ENCODE peak calls at places on chromosomes 13 and 19, in seven cellular contexts. One of them, this sample, is unnamed.

GRCh38 chr19:6204212-6204611 is 68.7 kb downstream of the ACSBG2 start:
- DNase-seq in adrenal gland: no peak
- DNase-seq in IMR-90: no peak
- DNase-seq in vagina: no peak
- DNase-seq in prostate gland: no peak
- DNase-seq in aorta: no peak
- DNase-seq in heart left ventricle: no peak
- DNase-seq in this sample: no peak

GRCh38 chr13:89969996-89970709 is 1377.3 kb upstream of the MIR17HG start:
- DNase-seq in adrenal gland: no peak
- DNase-seq in IMR-90: no peak
- DNase-seq in vagina: no peak
- DNase-seq in prostate gland: no peak
- DNase-seq in aorta: no peak
- DNase-seq in heart left ventricle: no peak
- DNase-seq in this sample: no peak

GRCh38 chr13:56457535-56458200 is 683.0 kb upstream of the PRR20A start:
- DNase-seq in adrenal gland: no peak
- DNase-seq in IMR-90: no peak
- DNase-seq in vagina: no peak
- DNase-seq in prostate gland: no peak
- DNase-seq in aorta: no peak
- DNase-seq in heart left ventricle: no peak
- DNase-seq in this sample: no peak

GRCh38 chr13:30616927-30617314 is 799 bp upstream of the USPL1 start:
- DNase-seq in adrenal gland: peak; percentile 85
- DNase-seq in IMR-90: peak; percentile 89
- DNase-seq in vagina: peak; percentile 95
- DNase-seq in prostate gland: peak; percentile 77
- DNase-seq in aorta: no peak
- DNase-seq in heart left ventricle: peak; percentile 83
- DNase-seq in this sample: peak; percentile 92

GRCh38 chr19:48714759-48715261 is 4.7 kb downstream of the MAMSTR start:
- DNase-seq in adrenal gland: no peak
- DNase-seq in IMR-90: no peak
- DNase-seq in vagina: no peak
- DNase-seq in prostate gland: no peak
- DNase-seq in aorta: no peak
- DNase-seq in heart left ventricle: no peak
- DNase-seq in this sample: peak; percentile 22

GRCh38 chr13:24074687-24075086 is 85.8 kb upstream of the SPATA13 start:
- DNase-seq in adrenal gland: peak; percentile 41
- DNase-seq in IMR-90: no peak
- DNase-seq in vagina: peak; percentile 5
- DNase-seq in prostate gland: peak; percentile 38
- DNase-seq in aorta: no peak
- DNase-seq in heart left ventricle: no peak
- DNase-seq in this sample: peak; percentile 84

GRCh38 chr13:46864941-46865340 is 31.9 kb downstream of the HTR2A start:
- DNase-seq in adrenal gland: no peak
- DNase-seq in IMR-90: no peak
- DNase-seq in vagina: no peak
- DNase-seq in prostate gland: no peak
- DNase-seq in aorta: no peak
- DNase-seq in heart left ventricle: no peak
- DNase-seq in this sample: peak; percentile 2

GRCh38 chr13:51282322-51282721 is 57.2 kb upstream of the SERPINE3 start:
- DNase-seq in adrenal gland: no peak
- DNase-seq in IMR-90: no peak
- DNase-seq in vagina: no peak
- DNase-seq in prostate gland: peak; percentile 26
- DNase-seq in aorta: no peak
- DNase-seq in heart left ventricle: no peak
- DNase-seq in this sample: no peak

GRCh38 chr19:7337380-7338194 is 11.2 kb upstream of the ARHGEF18 start:
- DNase-seq in adrenal gland: peak; percentile 38
- DNase-seq in IMR-90: no peak
- DNase-seq in vagina: no peak
- DNase-seq in prostate gland: no peak
- DNase-seq in aorta: no peak
- DNase-seq in heart left ventricle: peak; percentile 23
- DNase-seq in this sample: no peak

GRCh38 chr19:30062331-30063183 is 120.5 kb downstream of the URI1 start:
- DNase-seq in adrenal gland: no peak
- DNase-seq in IMR-90: no peak
- DNase-seq in vagina: peak; percentile 70
- DNase-seq in prostate gland: no peak
- DNase-seq in aorta: no peak
- DNase-seq in heart left ventricle: no peak
- DNase-seq in this sample: no peak

GRCh38 chr13:98517576-98518310 is 59.2 kb downstream of the STK24 start:
- DNase-seq in adrenal gland: no peak
- DNase-seq in IMR-90: no peak
- DNase-seq in vagina: no peak
- DNase-seq in prostate gland: no peak
- DNase-seq in aorta: no peak
- DNase-seq in heart left ventricle: no peak
- DNase-seq in this sample: no peak

GRCh38 chr19:7925171-7925837 is 631 bp downstream of the CTXN1 start:
- DNase-seq in adrenal gland: peak; percentile 81
- DNase-seq in IMR-90: peak; percentile 73
- DNase-seq in vagina: no peak
- DNase-seq in prostate gland: peak; percentile 37
- DNase-seq in aorta: peak; percentile 93
- DNase-seq in heart left ventricle: peak; percentile 54
- DNase-seq in this sample: peak; percentile 79

GRCh38 chr19:51365211-51366049 is 758 bp downstream of the ETFB start:
- DNase-seq in adrenal gland: peak; percentile 66
- DNase-seq in IMR-90: peak; percentile 53
- DNase-seq in vagina: no peak
- DNase-seq in prostate gland: no peak
- DNase-seq in aorta: no peak
- DNase-seq in heart left ventricle: no peak
- DNase-seq in this sample: peak; percentile 42

GRCh38 chr19:41330946-41331678 is 21.1 kb downstream of the CCDC97 start:
- DNase-seq in adrenal gland: no peak
- DNase-seq in IMR-90: no peak
- DNase-seq in vagina: no peak
- DNase-seq in prostate gland: no peak
- DNase-seq in aorta: no peak
- DNase-seq in heart left ventricle: no peak
- DNase-seq in this sample: no peak

GRCh38 chr13:104318121-104318520 is 1251.9 kb upstream of the SLC10A2 start:
- DNase-seq in adrenal gland: no peak
- DNase-seq in IMR-90: peak; percentile 49
- DNase-seq in vagina: no peak
- DNase-seq in prostate gland: no peak
- DNase-seq in aorta: no peak
- DNase-seq in heart left ventricle: no peak
- DNase-seq in this sample: peak; percentile 43

GRCh38 chr19:46355234-46355990 is 8.5 kb downstream of the PPP5C start:
- DNase-seq in adrenal gland: peak; percentile 64
- DNase-seq in IMR-90: no peak
- DNase-seq in vagina: no peak
- DNase-seq in prostate gland: no peak
- DNase-seq in aorta: peak; percentile 73
- DNase-seq in heart left ventricle: peak; percentile 30
- DNase-seq in this sample: no peak

DNA sequence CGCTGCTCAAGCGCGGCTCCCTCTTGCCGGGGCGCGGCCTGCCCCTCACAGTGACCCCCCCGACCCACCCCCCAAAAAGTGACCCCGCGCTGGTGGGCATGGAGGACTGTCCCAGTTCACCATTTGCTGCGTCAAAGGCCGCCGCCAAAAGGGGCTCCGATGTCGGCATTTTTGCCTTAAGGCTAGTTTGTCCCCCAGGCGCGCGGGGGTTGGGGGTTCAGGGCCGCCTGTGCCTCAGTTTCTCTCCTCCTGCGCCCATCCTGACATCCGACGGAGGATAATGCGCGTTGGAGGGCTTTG is 17.1 kb downstream of the NFIX start:
- DNase-seq in adrenal gland: no peak
- DNase-seq in IMR-90: no peak
- DNase-seq in vagina: no peak
- DNase-seq in prostate gland: no peak
- DNase-seq in aorta: no peak
- DNase-seq in heart left ventricle: no peak
- DNase-seq in this sample: no peak
- H3K27me3 ChIP-seq in adrenal gland: no peaks in the 10 kb centered on the region
- H3K27me3 ChIP-seq in IMR-90: no peaks in the 10 kb centered on the region
- H3K27me3 ChIP-seq in vagina: no peaks in the 10 kb centered on the region
- H3K27me3 ChIP-seq in prostate gland: no peaks in the 10 kb centered on the region
- H3K27me3 ChIP-seq in aorta: no peaks in the 10 kb centered on the region
- H3K27me3 ChIP-seq in heart left ventricle: peaks cover 56% of the 10 kb centered on the region
- H3K27me3 ChIP-seq in this sample: peaks cover 12% of the 10 kb centered on the region

GRCh38 chr13:25377244-25377962 is 5.6 kb downstream of the ATP8A2 start:
- DNase-seq in adrenal gland: no peak
- DNase-seq in IMR-90: no peak
- DNase-seq in vagina: no peak
- DNase-seq in prostate gland: no peak
- DNase-seq in aorta: no peak
- DNase-seq in heart left ventricle: no peak
- DNase-seq in this sample: no peak

GRCh38 chr13:25371158-25371557 is 616 bp upstream of the ATP8A2 start:
- DNase-seq in adrenal gland: no peak
- DNase-seq in IMR-90: no peak
- DNase-seq in vagina: no peak
- DNase-seq in prostate gland: no peak
- DNase-seq in aorta: no peak
- DNase-seq in heart left ventricle: no peak
- DNase-seq in this sample: no peak

GRCh38 chr13:25375727-25376358 is 4.1 kb downstream of the ATP8A2 start:
- DNase-seq in adrenal gland: peak; percentile 47
- DNase-seq in IMR-90: peak; percentile 31
- DNase-seq in vagina: no peak
- DNase-seq in prostate gland: peak; percentile 7
- DNase-seq in aorta: no peak
- DNase-seq in heart left ventricle: peak; percentile 12
- DNase-seq in this sample: peak; percentile 51

GRCh38 chr13:25372275-25373081 is 704 bp downstream of the ATP8A2 start:
- DNase-seq in adrenal gland: peak; percentile 1
- DNase-seq in IMR-90: no peak
- DNase-seq in vagina: no peak
- DNase-seq in prostate gland: no peak
- DNase-seq in aorta: no peak
- DNase-seq in heart left ventricle: no peak
- DNase-seq in this sample: no peak

DNA sequence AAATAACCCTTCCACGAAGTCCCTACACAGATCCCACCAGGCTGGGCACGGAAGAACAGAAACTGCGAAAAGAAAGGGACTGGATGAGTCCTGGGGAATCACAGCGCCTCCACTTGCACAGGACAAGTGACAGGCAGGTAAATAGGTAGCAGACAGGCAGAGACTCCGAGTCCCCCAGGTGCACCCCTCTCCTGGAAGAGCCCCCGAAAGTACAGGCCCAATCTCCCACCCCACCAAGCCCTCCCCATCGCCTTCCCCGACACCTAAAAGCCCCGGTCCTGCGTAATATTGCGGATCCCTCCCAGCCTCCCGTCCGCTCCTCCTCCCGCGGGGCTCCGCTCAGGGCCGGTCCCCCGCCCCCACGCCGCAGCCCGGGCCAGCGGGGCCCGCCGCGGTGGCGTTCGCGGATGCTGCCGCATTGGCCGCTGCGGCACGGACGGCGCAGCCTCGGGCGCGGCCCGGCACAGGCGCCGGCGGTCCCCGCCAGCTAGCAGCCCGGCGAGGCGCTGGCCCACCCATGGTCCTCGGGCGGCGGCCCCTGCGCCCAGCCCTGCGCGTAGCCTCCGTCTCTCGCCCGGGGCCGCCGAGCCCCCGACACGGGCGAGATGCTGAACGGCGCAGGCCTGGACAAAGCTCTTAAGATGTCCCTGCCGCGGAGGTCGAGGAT is at the start of gene ATP8A2:
- DNase-seq in adrenal gland: peak; percentile 26
- DNase-seq in IMR-90: no peak
- DNase-seq in vagina: no peak
- DNase-seq in prostate gland: no peak
- DNase-seq in aorta: no peak
- DNase-seq in heart left ventricle: no peak
- DNase-seq in this sample: no peak
- H3K27me3 ChIP-seq in adrenal gland: peaks cover 7% of the 10 kb centered on the region
- H3K27me3 ChIP-seq in IMR-90: peaks cover 57% of the 10 kb centered on the region
- H3K27me3 ChIP-seq in vagina: no peaks in the 10 kb centered on the region
- H3K27me3 ChIP-seq in prostate gland: peaks cover 5% of the 10 kb centered on the region
- H3K27me3 ChIP-seq in aorta: no peaks in the 10 kb centered on the region
- H3K27me3 ChIP-seq in heart left ventricle: peaks cover 65% of the 10 kb centered on the region
- H3K27me3 ChIP-seq in this sample: peaks cover 51% of the 10 kb centered on the region

DNA sequence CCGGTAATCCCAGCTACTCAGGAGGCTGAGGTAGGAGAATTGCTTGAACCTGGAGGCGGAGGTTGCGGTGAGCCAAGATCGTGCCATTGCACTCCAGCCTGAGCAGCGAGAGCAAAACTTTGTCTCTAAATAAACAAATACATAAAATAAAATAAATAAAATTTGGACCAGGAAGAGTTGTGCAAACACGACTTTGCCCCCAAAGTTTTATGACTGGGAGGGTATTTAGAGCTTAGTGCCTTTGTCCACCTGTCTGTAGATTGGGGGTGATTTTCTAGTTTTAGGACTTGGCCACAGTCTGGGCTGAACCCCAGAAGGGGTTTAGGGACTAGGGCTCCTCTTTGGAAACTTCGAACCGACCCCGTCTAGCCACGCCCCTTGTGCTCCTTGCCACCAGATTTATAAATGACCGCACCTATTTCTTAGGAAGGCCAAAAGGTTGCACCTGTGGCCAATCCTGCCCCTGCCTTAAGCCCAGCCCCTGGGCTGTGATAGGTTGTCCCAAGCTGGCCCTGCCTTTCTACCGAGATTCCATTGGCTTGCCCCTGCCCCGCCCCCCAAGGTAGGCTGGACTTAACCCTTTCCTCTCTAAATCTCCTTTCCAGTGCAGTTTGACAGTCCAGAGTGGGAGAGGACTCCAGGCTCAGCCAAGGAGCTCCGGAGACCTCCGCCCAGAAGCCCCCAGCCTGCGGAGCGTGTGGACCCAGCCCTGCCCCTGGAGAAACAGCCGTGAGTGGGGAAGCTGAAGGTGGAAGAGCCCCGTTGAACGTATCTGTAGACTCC is 5.3 kb downstream of the SHD start:
- DNase-seq in adrenal gland: no peak
- DNase-seq in IMR-90: no peak
- DNase-seq in vagina: no peak
- DNase-seq in prostate gland: no peak
- DNase-seq in aorta: no peak
- DNase-seq in heart left ventricle: no peak
- DNase-seq in this sample: no peak
- H3K27me3 ChIP-seq in adrenal gland: peaks cover 15% of the 10 kb centered on the region
- H3K27me3 ChIP-seq in IMR-90: peaks cover 45% of the 10 kb centered on the region
- H3K27me3 ChIP-seq in vagina: peaks cover 7% of the 10 kb centered on the region
- H3K27me3 ChIP-seq in prostate gland: peaks cover 12% of the 10 kb centered on the region
- H3K27me3 ChIP-seq in aorta: no peaks in the 10 kb centered on the region
- H3K27me3 ChIP-seq in heart left ventricle: peaks cover 35% of the 10 kb centered on the region
- H3K27me3 ChIP-seq in this sample: peaks cover 13% of the 10 kb centered on the region

DNA sequence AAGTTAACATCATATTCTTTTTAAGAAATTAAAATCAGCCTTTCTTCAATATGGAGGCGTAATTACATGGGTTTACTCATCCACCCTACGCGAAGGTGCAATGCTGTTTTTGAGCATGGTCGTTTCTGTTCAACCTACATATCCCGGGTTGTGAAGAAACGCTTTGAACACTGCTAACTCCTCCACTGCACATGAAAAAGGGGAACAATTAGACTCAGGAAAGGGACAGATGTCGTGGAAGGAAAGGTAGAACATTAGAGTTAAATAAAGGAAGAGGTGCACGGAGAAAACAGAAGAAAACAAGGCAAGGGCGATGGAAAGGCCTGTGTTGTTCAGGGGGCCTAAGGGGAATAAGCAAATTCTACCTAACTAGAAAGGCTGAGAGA is 4.1 kb downstream of the ZIC5 start:
- DNase-seq in adrenal gland: no peak
- DNase-seq in IMR-90: no peak
- DNase-seq in vagina: no peak
- DNase-seq in prostate gland: no peak
- DNase-seq in aorta: no peak
- DNase-seq in heart left ventricle: no peak
- DNase-seq in this sample: no peak
- H3K27me3 ChIP-seq in adrenal gland: peaks cover 90% of the 10 kb centered on the region
- H3K27me3 ChIP-seq in IMR-90: peaks cover 81% of the 10 kb centered on the region
- H3K27me3 ChIP-seq in vagina: peaks cover 35% of the 10 kb centered on the region
- H3K27me3 ChIP-seq in prostate gland: peaks cover 54% of the 10 kb centered on the region
- H3K27me3 ChIP-seq in aorta: no peaks in the 10 kb centered on the region
- H3K27me3 ChIP-seq in heart left ventricle: peaks cover 96% of the 10 kb centered on the region
- H3K27me3 ChIP-seq in this sample: peaks cover 60% of the 10 kb centered on the region